ENCODE peak calls at places on chromosomes 6 and 20, in nine cellular contexts. One of them, this sample, is unnamed.

GRCh38 chr6:4220619-4221018 is 85.2 kb upstream of the ECI2 start:
- DNase-seq in sigmoid colon: no peak
- DNase-seq in CD8-positive, alpha-beta memory T cell: no peak
- DNase-seq in substantia nigra: no peak
- DNase-seq in esophagus muscularis mucosa: no peak
- DNase-seq in CD4-positive, alpha-beta T cell: no peak
- DNase-seq in mammary epithelial cell: no peak
- DNase-seq in CD4-positive, CD25-positive, alpha-beta regulatory T cell: no peak
- DNase-seq in cardiac muscle cell: peak
- DNase-seq in this sample: no peak

GRCh38 chr20:48336647-48337046 is 491.2 kb downstream of the PREX1 start:
- DNase-seq in sigmoid colon: no peak
- DNase-seq in CD8-positive, alpha-beta memory T cell: no peak
- DNase-seq in substantia nigra: no peak
- DNase-seq in esophagus muscularis mucosa: no peak
- DNase-seq in CD4-positive, alpha-beta T cell: no peak
- DNase-seq in mammary epithelial cell: no peak
- DNase-seq in CD4-positive, CD25-positive, alpha-beta regulatory T cell: no peak
- DNase-seq in cardiac muscle cell: no peak
- DNase-seq in this sample: no peak

GRCh38 chr20:63118786-63119450 is 97.0 kb downstream of the YTHDF1 start:
- DNase-seq in sigmoid colon: no peak
- DNase-seq in CD8-positive, alpha-beta memory T cell: no peak
- DNase-seq in substantia nigra: no peak
- DNase-seq in esophagus muscularis mucosa: no peak
- DNase-seq in CD4-positive, alpha-beta T cell: no peak
- DNase-seq in mammary epithelial cell: no peak
- DNase-seq in CD4-positive, CD25-positive, alpha-beta regulatory T cell: no peak
- DNase-seq in cardiac muscle cell: no peak
- DNase-seq in this sample: no peak

GRCh38 chr20:10217517-10218410 is 866 bp upstream of the SNAP25 start:
- DNase-seq in sigmoid colon: peak
- DNase-seq in CD8-positive, alpha-beta memory T cell: no peak
- DNase-seq in substantia nigra: peak
- DNase-seq in esophagus muscularis mucosa: no peak
- DNase-seq in CD4-positive, alpha-beta T cell: no peak
- DNase-seq in mammary epithelial cell: peak
- DNase-seq in CD4-positive, CD25-positive, alpha-beta regulatory T cell: no peak
- DNase-seq in cardiac muscle cell: peak
- DNase-seq in this sample: peak

GRCh38 chr20:21096321-21097043 is 9.7 kb downstream of the LINC00237 start:
- DNase-seq in sigmoid colon: no peak
- DNase-seq in CD8-positive, alpha-beta memory T cell: no peak
- DNase-seq in substantia nigra: no peak
- DNase-seq in esophagus muscularis mucosa: peak
- DNase-seq in CD4-positive, alpha-beta T cell: no peak
- DNase-seq in mammary epithelial cell: no peak
- DNase-seq in CD4-positive, CD25-positive, alpha-beta regulatory T cell: no peak
- DNase-seq in cardiac muscle cell: peak
- DNase-seq in this sample: peak

GRCh38 chr20:34111057-34111711 is 859 bp downstream of the EIF2S2 start:
- DNase-seq in sigmoid colon: peak
- DNase-seq in CD8-positive, alpha-beta memory T cell: no peak
- DNase-seq in substantia nigra: no peak
- DNase-seq in esophagus muscularis mucosa: no peak
- DNase-seq in CD4-positive, alpha-beta T cell: no peak
- DNase-seq in mammary epithelial cell: peak
- DNase-seq in CD4-positive, CD25-positive, alpha-beta regulatory T cell: peak
- DNase-seq in cardiac muscle cell: peak
- DNase-seq in this sample: no peak

GRCh38 chr20:56517641-56518040 is 6.9 kb upstream of the FAM209A start:
- DNase-seq in sigmoid colon: no peak
- DNase-seq in CD8-positive, alpha-beta memory T cell: no peak
- DNase-seq in substantia nigra: no peak
- DNase-seq in esophagus muscularis mucosa: no peak
- DNase-seq in CD4-positive, alpha-beta T cell: no peak
- DNase-seq in mammary epithelial cell: no peak
- DNase-seq in CD4-positive, CD25-positive, alpha-beta regulatory T cell: no peak
- DNase-seq in cardiac muscle cell: no peak
- DNase-seq in this sample: no peak

GRCh38 chr6:36118550-36119107 is 11.7 kb upstream of the MAPK13 start:
- DNase-seq in sigmoid colon: peak
- DNase-seq in CD8-positive, alpha-beta memory T cell: peak
- DNase-seq in substantia nigra: no peak
- DNase-seq in esophagus muscularis mucosa: peak
- DNase-seq in CD4-positive, alpha-beta T cell: peak
- DNase-seq in mammary epithelial cell: peak
- DNase-seq in CD4-positive, CD25-positive, alpha-beta regulatory T cell: peak
- DNase-seq in cardiac muscle cell: no peak
- DNase-seq in this sample: no peak

GRCh38 chr6:52575490-52575868 is 1.4 kb downstream of the TRAM2 start:
- DNase-seq in sigmoid colon: no peak
- DNase-seq in CD8-positive, alpha-beta memory T cell: no peak
- DNase-seq in substantia nigra: no peak
- DNase-seq in esophagus muscularis mucosa: no peak
- DNase-seq in CD4-positive, alpha-beta T cell: no peak
- DNase-seq in mammary epithelial cell: no peak
- DNase-seq in CD4-positive, CD25-positive, alpha-beta regulatory T cell: no peak
- DNase-seq in cardiac muscle cell: no peak
- DNase-seq in this sample: no peak

GRCh38 chr20:48827880-48828733 is at the start of gene PREX1:
- DNase-seq in sigmoid colon: peak
- DNase-seq in CD8-positive, alpha-beta memory T cell: peak
- DNase-seq in substantia nigra: peak
- DNase-seq in esophagus muscularis mucosa: no peak
- DNase-seq in CD4-positive, alpha-beta T cell: peak
- DNase-seq in mammary epithelial cell: peak
- DNase-seq in CD4-positive, CD25-positive, alpha-beta regulatory T cell: peak
- DNase-seq in cardiac muscle cell: peak
- DNase-seq in this sample: peak

GRCh38 chr6:42010185-42010872 is 40.0 kb upstream of the TAF8 start:
- DNase-seq in sigmoid colon: no peak
- DNase-seq in CD8-positive, alpha-beta memory T cell: no peak
- DNase-seq in substantia nigra: no peak
- DNase-seq in esophagus muscularis mucosa: no peak
- DNase-seq in CD4-positive, alpha-beta T cell: no peak
- DNase-seq in mammary epithelial cell: no peak
- DNase-seq in CD4-positive, CD25-positive, alpha-beta regulatory T cell: no peak
- DNase-seq in cardiac muscle cell: peak
- DNase-seq in this sample: no peak

GRCh38 chr20:59955131-59955796 is 3.0 kb upstream of the CDH26 start:
- DNase-seq in sigmoid colon: no peak
- DNase-seq in CD8-positive, alpha-beta memory T cell: no peak
- DNase-seq in substantia nigra: no peak
- DNase-seq in esophagus muscularis mucosa: no peak
- DNase-seq in CD4-positive, alpha-beta T cell: no peak
- DNase-seq in mammary epithelial cell: no peak
- DNase-seq in CD4-positive, CD25-positive, alpha-beta regulatory T cell: no peak
- DNase-seq in cardiac muscle cell: no peak
- DNase-seq in this sample: no peak

GRCh38 chr6:17877196-17877889 is 110.1 kb downstream of the KIF13A start:
- DNase-seq in sigmoid colon: no peak
- DNase-seq in CD8-positive, alpha-beta memory T cell: no peak
- DNase-seq in substantia nigra: no peak
- DNase-seq in esophagus muscularis mucosa: no peak
- DNase-seq in CD4-positive, alpha-beta T cell: no peak
- DNase-seq in mammary epithelial cell: no peak
- DNase-seq in CD4-positive, CD25-positive, alpha-beta regulatory T cell: no peak
- DNase-seq in cardiac muscle cell: peak
- DNase-seq in this sample: no peak
- H3K27ac ChIP-seq in sigmoid colon: peak
- H3K27ac ChIP-seq in CD8-positive, alpha-beta memory T cell: no peak
- H3K27ac ChIP-seq in substantia nigra: no peak
- H3K27ac ChIP-seq in esophagus muscularis mucosa: peak
- H3K27ac ChIP-seq in CD4-positive, alpha-beta T cell: no peak
- H3K27ac ChIP-seq in mammary epithelial cell: no peak
- H3K27ac ChIP-seq in CD4-positive, CD25-positive, alpha-beta regulatory T cell: no peak
- H3K27ac ChIP-seq in cardiac muscle cell: no peak
- H3K27ac ChIP-seq in this sample: no peak

GRCh38 chr20:1933465-1933870 is 38.3 kb downstream of the SIRPA start:
- DNase-seq in sigmoid colon: peak
- DNase-seq in CD8-positive, alpha-beta memory T cell: no peak
- DNase-seq in substantia nigra: no peak
- DNase-seq in esophagus muscularis mucosa: no peak
- DNase-seq in CD4-positive, alpha-beta T cell: no peak
- DNase-seq in mammary epithelial cell: no peak
- DNase-seq in CD4-positive, CD25-positive, alpha-beta regulatory T cell: no peak
- DNase-seq in cardiac muscle cell: peak
- DNase-seq in this sample: peak
- H3K27ac ChIP-seq in sigmoid colon: peak
- H3K27ac ChIP-seq in CD8-positive, alpha-beta memory T cell: no peak
- H3K27ac ChIP-seq in substantia nigra: peak
- H3K27ac ChIP-seq in esophagus muscularis mucosa: no peak
- H3K27ac ChIP-seq in CD4-positive, alpha-beta T cell: no peak
- H3K27ac ChIP-seq in mammary epithelial cell: peak
- H3K27ac ChIP-seq in CD4-positive, CD25-positive, alpha-beta regulatory T cell: no peak
- H3K27ac ChIP-seq in cardiac muscle cell: peak
- H3K27ac ChIP-seq in this sample: no peak

DNA sequence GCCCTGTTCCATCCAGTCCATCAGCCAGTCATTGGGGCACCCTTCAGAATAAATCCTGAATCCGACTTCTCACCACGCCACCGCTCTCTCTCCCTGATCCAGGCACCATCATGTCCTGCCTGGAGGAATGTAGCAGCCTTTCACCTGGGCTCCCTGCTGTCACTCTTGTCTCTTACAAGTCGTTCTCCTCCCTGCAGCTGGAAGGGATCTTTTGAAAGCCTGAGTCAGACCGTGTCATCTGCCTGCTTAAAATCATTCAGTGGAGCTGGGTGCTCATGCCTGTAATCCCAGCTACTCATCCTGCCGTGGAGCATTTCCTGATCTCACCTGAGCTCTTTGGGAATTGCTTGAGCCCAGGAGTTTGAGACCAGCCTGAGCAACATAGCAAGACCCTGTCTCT is 19.2 kb upstream of the KCNG1 start:
- DNase-seq in sigmoid colon: no peak
- DNase-seq in CD8-positive, alpha-beta memory T cell: no peak
- DNase-seq in substantia nigra: no peak
- DNase-seq in esophagus muscularis mucosa: no peak
- DNase-seq in CD4-positive, alpha-beta T cell: no peak
- DNase-seq in mammary epithelial cell: peak
- DNase-seq in CD4-positive, CD25-positive, alpha-beta regulatory T cell: no peak
- DNase-seq in cardiac muscle cell: no peak
- DNase-seq in this sample: no peak
- H3K27ac ChIP-seq in sigmoid colon: no peak
- H3K27ac ChIP-seq in CD8-positive, alpha-beta memory T cell: no peak
- H3K27ac ChIP-seq in substantia nigra: no peak
- H3K27ac ChIP-seq in esophagus muscularis mucosa: no peak
- H3K27ac ChIP-seq in CD4-positive, alpha-beta T cell: no peak
- H3K27ac ChIP-seq in mammary epithelial cell: no peak
- H3K27ac ChIP-seq in CD4-positive, CD25-positive, alpha-beta regulatory T cell: no peak
- H3K27ac ChIP-seq in cardiac muscle cell: no peak
- H3K27ac ChIP-seq in this sample: no peak

DNA sequence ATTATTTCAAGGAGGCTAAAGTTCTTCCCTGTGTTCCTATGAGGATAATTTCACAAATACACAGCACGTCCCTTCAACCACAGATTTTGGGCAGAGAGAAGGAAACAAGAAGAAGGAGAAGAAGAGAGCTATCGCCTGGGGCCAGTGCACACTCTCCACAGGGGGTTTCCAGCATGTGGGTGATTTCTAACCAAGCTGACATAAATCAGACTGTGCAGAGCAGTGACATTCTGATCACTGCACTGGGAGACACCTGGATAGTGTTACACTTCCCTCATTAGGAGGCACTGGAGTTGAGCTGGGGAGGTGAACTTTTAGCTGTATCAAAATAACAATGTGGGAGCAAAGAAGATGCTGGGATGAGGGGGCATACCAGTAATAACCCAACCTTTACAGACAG is 71.8 kb upstream of the CENPW start:
- DNase-seq in sigmoid colon: no peak
- DNase-seq in CD8-positive, alpha-beta memory T cell: no peak
- DNase-seq in substantia nigra: no peak
- DNase-seq in esophagus muscularis mucosa: no peak
- DNase-seq in CD4-positive, alpha-beta T cell: no peak
- DNase-seq in mammary epithelial cell: peak
- DNase-seq in CD4-positive, CD25-positive, alpha-beta regulatory T cell: no peak
- DNase-seq in cardiac muscle cell: no peak
- DNase-seq in this sample: no peak
- H3K27ac ChIP-seq in sigmoid colon: no peak
- H3K27ac ChIP-seq in CD8-positive, alpha-beta memory T cell: no peak
- H3K27ac ChIP-seq in substantia nigra: no peak
- H3K27ac ChIP-seq in esophagus muscularis mucosa: no peak
- H3K27ac ChIP-seq in CD4-positive, alpha-beta T cell: no peak
- H3K27ac ChIP-seq in mammary epithelial cell: no peak
- H3K27ac ChIP-seq in CD4-positive, CD25-positive, alpha-beta regulatory T cell: no peak
- H3K27ac ChIP-seq in cardiac muscle cell: no peak
- H3K27ac ChIP-seq in this sample: no peak

DNA sequence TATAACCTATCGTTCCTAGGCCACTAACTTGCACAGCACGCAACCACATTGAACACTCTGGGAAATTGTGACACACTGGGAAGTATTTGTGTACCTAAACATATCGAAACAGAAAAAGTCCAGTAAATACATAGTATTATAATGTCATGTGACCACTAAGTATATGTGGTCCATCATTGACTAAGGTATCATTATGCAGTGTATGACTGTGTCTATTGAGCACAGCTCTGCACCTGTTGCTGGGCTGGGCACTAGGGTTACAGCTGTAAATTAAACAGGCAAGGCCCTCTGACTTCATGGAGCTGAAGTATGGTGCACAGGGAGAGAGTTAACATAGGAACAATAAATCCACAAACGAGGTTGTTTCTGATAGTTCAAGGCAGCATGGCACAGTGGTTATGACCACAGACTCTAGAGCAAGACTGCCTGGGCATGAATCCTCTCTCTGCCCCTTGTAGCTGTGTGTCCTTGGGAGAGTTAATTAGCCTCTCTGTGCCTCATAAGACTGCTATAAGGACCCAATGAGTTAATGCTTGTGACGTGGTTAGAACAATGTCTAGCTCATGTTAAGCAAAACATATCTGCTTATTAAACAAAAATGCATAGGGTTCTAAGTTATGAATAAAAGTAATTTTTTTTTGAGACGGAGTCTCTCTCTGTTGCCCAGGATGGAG is 10.6 kb downstream of the BCAS1 start:
- DNase-seq in sigmoid colon: no peak
- DNase-seq in CD8-positive, alpha-beta memory T cell: no peak
- DNase-seq in substantia nigra: no peak
- DNase-seq in esophagus muscularis mucosa: no peak
- DNase-seq in CD4-positive, alpha-beta T cell: no peak
- DNase-seq in mammary epithelial cell: no peak
- DNase-seq in CD4-positive, CD25-positive, alpha-beta regulatory T cell: no peak
- DNase-seq in cardiac muscle cell: no peak
- DNase-seq in this sample: no peak
- H3K27ac ChIP-seq in sigmoid colon: no peak
- H3K27ac ChIP-seq in CD8-positive, alpha-beta memory T cell: no peak
- H3K27ac ChIP-seq in substantia nigra: no peak
- H3K27ac ChIP-seq in esophagus muscularis mucosa: no peak
- H3K27ac ChIP-seq in CD4-positive, alpha-beta T cell: no peak
- H3K27ac ChIP-seq in mammary epithelial cell: no peak
- H3K27ac ChIP-seq in CD4-positive, CD25-positive, alpha-beta regulatory T cell: no peak
- H3K27ac ChIP-seq in cardiac muscle cell: no peak
- H3K27ac ChIP-seq in this sample: no peak